ENCODE peak calls at places on chromosome 17, in seven cellular contexts. X is left ventricle myocardium inferior, F is H7, P is small intestine, U is MM.1S, L is GM23248, Y is A673. O is an unnamed sample. For H3K27me3, the result is how much of the 10 kb centered on the place peaks cover.

GRCh38 chr17:27379863-27380533 is 76.2 kb upstream of the KSR1 start:
- DNase-seq in X (peak), F (peak), P (no peak), U (no peak), L (peak), Y (no peak), O (peak)

GRCh38 chr17:6713130-6713917 is at the start of gene SLC13A5:
- DNase-seq in X (no peak), F (peak), P (no peak), U (no peak), L (peak), Y (peak), O (peak)

GRCh38 chr17:2814499-2815341 is 18.5 kb downstream of the RAP1GAP2 start:
- DNase-seq in X (no peak), F (no peak), P (peak), U (peak), L (no peak), Y (no peak), O (no peak)

GRCh38 chr17:47810200-47810821 is 11.3 kb downstream of the OSBPL7 start:
- DNase-seq in X (no peak), F (peak), P (peak), U (no peak), L (peak), Y (no peak), O (peak)

GRCh38 chr17:3043737-3044365 is 19.6 kb downstream of the OR1D5 start:
- DNase-seq in X (no peak), F (peak), P (peak), U (peak), L (no peak), Y (peak), O (no peak)

GRCh38 chr17:14699569-14700190 is 398.8 kb downstream of the HS3ST3B1 start:
- DNase-seq in X (no peak), F (peak), P (no peak), U (no peak), L (no peak), Y (no peak), O (no peak)

GRCh38 chr17:69874220-69874670 is 200.8 kb upstream of the KCNJ16 start:
- DNase-seq in X (no peak), F (no peak), P (no peak), U (no peak), L (peak), Y (no peak), O (peak)

GRCh38 chr17:27455569-27455913 is 707 bp upstream of the KSR1 start:
- DNase-seq in X (no peak), F (no peak), P (no peak), U (no peak), L (no peak), Y (no peak), O (no peak)

GRCh38 chr17:2695961-2696760 is 15.4 kb downstream of the CLUH start:
- DNase-seq in X (no peak), F (peak), P (no peak), U (no peak), L (no peak), Y (no peak), O (no peak)

GRCh38 chr17:41785876-41786226 is 660 bp downstream of the JUP start:
- DNase-seq in X (no peak), F (peak), P (peak), U (peak), L (peak), Y (peak), O (no peak)

GRCh38 chr17:1491406-1492248 is 859 bp downstream of the MYO1C start:
- DNase-seq in X (peak), F (peak), P (peak), U (peak), L (peak), Y (no peak), O (peak)

GRCh38 chr17:75875940-75876189 is 2.5 kb downstream of the TRIM47 start:
- DNase-seq in X (no peak), F (no peak), P (no peak), U (no peak), L (no peak), Y (no peak), O (no peak)

GRCh38 chr17:79835953-79836951 is 3.0 kb downstream of the CBX4 start:
- DNase-seq in X (no peak), F (peak), P (peak), U (no peak), L (no peak), Y (peak), O (no peak)
- H3K4me3 ChIP-seq in X (peak), F (peak), P (peak), U (no peak), L (no peak), Y (peak), O (peak)

DNA sequence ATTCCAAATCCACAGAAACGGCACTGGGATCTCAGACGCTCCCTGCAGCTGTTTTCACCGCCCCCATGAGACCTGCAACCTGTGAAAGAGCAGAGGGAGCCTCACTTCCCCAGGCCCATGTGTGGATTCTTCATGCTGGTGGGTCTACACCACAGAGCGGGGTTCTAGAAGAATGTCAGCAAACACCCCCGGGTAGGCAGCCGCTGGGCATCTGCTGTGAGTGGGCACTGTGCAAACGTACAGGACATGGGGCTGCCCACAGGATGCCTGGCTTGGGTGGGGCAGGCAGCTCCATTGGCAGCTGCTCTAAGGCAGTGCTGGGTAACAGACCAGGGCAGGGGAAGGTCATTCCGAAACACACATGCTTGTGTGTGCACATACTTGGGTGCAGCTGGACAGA is 174.9 kb downstream of the RBFOX3 start:
- DNase-seq in X (no peak), F (no peak), P (no peak), U (no peak), L (no peak), Y (no peak), O (no peak)
- H3K27me3 ChIP-seq in X (half or more), F (under half), P (under half), U (half or more), L (under half), Y (under half), O (half or more)

GRCh38 chr17:58532555-58532951 is 18.1 kb upstream of the MTMR4 start:
- DNase-seq in X (no peak), F (peak), P (no peak), U (no peak), L (no peak), Y (no peak), O (no peak)
- H3K4me3 ChIP-seq in X (peak), F (peak), P (no peak), U (no peak), L (peak), Y (peak), O (no peak)

GRCh38 chr17:58227733-58228132 is 8.7 kb upstream of the MKS1 start:
- DNase-seq in X (no peak), F (no peak), P (no peak), U (no peak), L (no peak), Y (no peak), O (no peak)

GRCh38 chr17:58228679-58229078 is 9.6 kb upstream of the MKS1 start:
- DNase-seq in X (no peak), F (peak), P (no peak), U (no peak), L (no peak), Y (no peak), O (no peak)

GRCh38 chr17:58229384-58229783 is 9.0 kb upstream of the LPO start:
- DNase-seq in X (no peak), F (no peak), P (no peak), U (no peak), L (no peak), Y (no peak), O (no peak)

GRCh38 chr17:58231644-58232043 is 6.7 kb upstream of the LPO start:
- DNase-seq in X (no peak), F (no peak), P (peak), U (no peak), L (peak), Y (no peak), O (no peak)

GRCh38 chr17:58229881-58230280 is 8.5 kb upstream of the LPO start:
- DNase-seq in X (no peak), F (no peak), P (no peak), U (no peak), L (no peak), Y (no peak), O (no peak)
- H3K27me3 ChIP-seq in X (half or more), F (under half), P (under half), U (half or more), L (under half), Y (under half), O (under half)

DNA sequence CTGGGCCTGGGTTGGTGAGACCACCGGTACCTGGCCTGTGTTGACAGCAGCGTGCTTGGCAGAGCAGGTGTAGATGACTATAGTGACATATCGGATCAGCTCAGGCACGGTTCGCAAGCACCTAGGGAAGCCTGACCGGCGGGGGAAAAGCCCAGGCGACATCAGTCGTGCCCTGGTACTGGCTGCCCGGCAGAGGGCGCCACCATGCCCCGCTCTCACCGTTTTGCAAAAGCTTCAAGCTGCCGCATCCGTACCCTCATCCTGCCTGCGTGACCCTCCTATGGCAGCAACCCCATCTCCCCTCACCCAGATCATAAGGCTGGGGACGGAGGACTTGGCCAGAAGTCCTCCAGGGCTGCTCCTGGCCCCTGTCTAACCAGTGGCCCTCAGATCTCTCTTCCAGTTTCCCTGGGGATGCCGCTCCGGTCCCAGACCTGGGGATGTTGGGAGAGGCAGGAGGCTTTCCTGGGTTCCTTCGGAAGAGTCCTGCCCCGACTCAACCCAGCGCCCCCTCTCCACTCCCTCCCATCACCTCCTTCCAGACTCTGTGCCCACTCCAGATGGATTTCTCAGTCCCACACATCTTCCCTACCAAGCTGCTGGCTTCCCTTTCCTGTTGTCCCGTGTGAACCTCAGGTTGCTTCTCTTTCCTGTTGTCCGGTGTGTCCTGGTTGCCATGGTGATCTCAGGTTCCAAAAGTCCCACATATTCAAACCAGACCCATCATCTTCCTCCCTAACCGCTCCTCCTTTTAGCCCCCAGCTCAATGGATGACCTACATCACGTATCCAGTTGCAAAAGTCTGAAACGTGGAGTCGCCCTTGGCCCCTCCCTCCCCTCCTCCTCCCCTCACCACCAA is 13.7 kb downstream of the ALOX12B start:
- DNase-seq in X (peak), F (peak), P (peak), U (peak), L (peak), Y (peak), O (peak)
- H3K4me3 ChIP-seq in X (peak), F (peak), P (no peak), U (no peak), L (no peak), Y (peak), O (no peak)

GRCh38 chr17:49495842-49496182 is 719 bp downstream of the NGFR start:
- DNase-seq in X (no peak), F (peak), P (no peak), U (no peak), L (no peak), Y (no peak), O (no peak)

GRCh38 chr17:49498037-49498615 is 3.0 kb downstream of the NGFR start:
- DNase-seq in X (no peak), F (peak), P (no peak), U (no peak), L (no peak), Y (peak), O (no peak)

GRCh38 chr17:49497147-49498036 is 2.3 kb downstream of the NGFR start:
- DNase-seq in X (peak), F (peak), P (no peak), U (no peak), L (peak), Y (peak), O (peak)

GRCh38 chr17:49496183-49496865 is 1.2 kb downstream of the NGFR start:
- DNase-seq in X (peak), F (peak), P (peak), U (peak), L (peak), Y (peak), O (peak)

DNA sequence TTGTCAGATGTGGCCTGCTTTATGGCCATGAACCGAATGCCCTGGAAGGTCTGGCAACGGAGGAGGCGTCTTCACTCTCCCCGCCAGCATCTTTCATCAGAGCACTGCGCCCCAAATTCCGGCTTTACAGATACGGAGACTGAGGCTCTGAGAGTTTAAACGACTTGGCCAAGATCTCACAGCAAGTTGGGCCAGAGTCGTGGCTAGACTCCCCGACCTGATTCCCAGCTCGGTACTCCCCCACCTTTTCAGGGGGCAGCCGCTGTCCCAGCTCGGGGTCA is 1.7 kb downstream of the NGFR start:
- DNase-seq in X (no peak), F (no peak), P (no peak), U (no peak), L (peak), Y (no peak), O (no peak)
- H3K27me3 ChIP-seq in X (half or more), F (under half), P (under half), U (half or more), L (half or more), Y (under half), O (half or more)

GRCh38 chr17:34383225-34383615 is 20.2 kb upstream of the CCL1 start:
- DNase-seq in X (no peak), F (no peak), P (no peak), U (no peak), L (no peak), Y (no peak), O (no peak)
- H3K4me3 ChIP-seq in X (no peak), F (no peak), P (no peak), U (no peak), L (no peak), Y (no peak), O (no peak)

GRCh38 chr17:31549121-31549524 is 157.6 kb downstream of the RAB11FIP4 start:
- DNase-seq in X (no peak), F (no peak), P (peak), U (no peak), L (peak), Y (no peak), O (peak)
- H3K27me3 ChIP-seq in X (under half), F (under half), P (under half), U (under half), L (under half), Y (under half), O (under half)

GRCh38 chr17:72117748-72118587 is 2.9 kb upstream of the SOX9 start:
- DNase-seq in X (no peak), F (peak), P (peak), U (no peak), L (peak), Y (no peak), O (no peak)
- H3K4me3 ChIP-seq in X (peak), F (peak), P (peak), U (no peak), L (peak), Y (peak), O (peak)